ENCODE peak calls at places on chromosomes 5 and 9, in nine cellular contexts. C is cardiac muscle cell, Y is nucleus accumbens, D is endodermal cell, W is body of pancreas, Z is heart right ventricle, H is AG09319, F is SW 1271, X is BE2C. I is an unnamed sample.

GRCh38 chr9:13127164-13127563 is 152.3 kb downstream of the MPDZ start:
- DNase-seq in X (no peak), C (no peak), Y (no peak), W (no peak), H (no peak), Z (no peak), D (no peak), F (no peak), I (no peak)

GRCh38 chr5:178699854-178700253 is 30.6 kb downstream of the ZNF354A start:
- DNase-seq in F (no peak), D (no peak), Y (no peak), X (peak), C (no peak), Z (no peak), W (no peak), H (no peak), I (no peak)

GRCh38 chr5:103774736-103775135 is 212.1 kb upstream of the NUDT12 start:
- DNase-seq in F (peak), Y (no peak), H (no peak), X (no peak), Z (no peak), C (no peak), D (no peak), W (no peak), I (no peak)

GRCh38 chr5:157431544-157432200 is 28.3 kb upstream of the NIPAL4 start:
- DNase-seq in H (peak), W (peak), X (peak), Z (no peak), Y (no peak), D (no peak), C (peak), F (peak), I (peak)

GRCh38 chr9:110048976-110049698 is 158.8 kb downstream of the C9orf152 start:
- DNase-seq in C (no peak), X (peak), Z (peak), D (peak), W (no peak), Y (no peak), H (no peak), F (peak), I (peak)

GRCh38 chr5:142364251-142365145 is 39.7 kb upstream of the SPRY4 start:
- DNase-seq in X (peak), F (peak), C (no peak), W (no peak), H (no peak), Z (peak), Y (no peak), D (peak), I (peak)

GRCh38 chr9:107198718-107199117 is 84.4 kb upstream of the RAD23B start:
- DNase-seq in H (no peak), C (no peak), Z (no peak), W (no peak), Y (no peak), F (no peak), X (no peak), D (no peak), I (no peak)

GRCh38 chr9:87276851-87277251 is 220.8 kb upstream of the DAPK1 start:
- DNase-seq in W (no peak), D (no peak), X (no peak), Y (no peak), H (no peak), Z (no peak), C (no peak), F (no peak), I (no peak)

GRCh38 chr9:88339322-88339721 is 48.9 kb upstream of the SPIN1 start:
- DNase-seq in Y (no peak), H (no peak), F (no peak), X (no peak), C (no peak), D (no peak), Z (no peak), W (no peak), I (no peak)

GRCh38 chr5:176874198-176874780 is 24.9 kb downstream of the HK3 start:
- DNase-seq in C (no peak), X (no peak), W (no peak), D (no peak), H (no peak), Z (no peak), F (no peak), Y (no peak), I (no peak)

GRCh38 chr9:21689851-21690250 is 112.6 kb upstream of the MTAP start:
- DNase-seq in X (no peak), C (no peak), D (no peak), H (no peak), W (no peak), Z (no peak), Y (no peak), F (no peak), I (no peak)